ENCODE peak calls at places on chromosomes 11 and 22, in five cellular contexts. M, C, U, S and P are unnamed samples.

GRCh38 chr11:2382927-2383822 is 6.1 kb downstream of the CD81 start:
- DNase-seq in S (no peak), M (no peak), C (no peak), U (peak; percentile 49), P (no peak)

GRCh38 chr11:28470180-28470579 is 362.0 kb downstream of the METTL15 start:
- DNase-seq in S (no peak), M (no peak), U (no peak), C (no peak), P (no peak)

GRCh38 chr22:47173535-47174021 is 411.1 kb downstream of the TBC1D22A start:
- DNase-seq in S (no peak), C (no peak), U (no peak), M (no peak), P (no peak)

GRCh38 chr22:50250555-50251471 is at the start of gene HDAC10:
- DNase-seq in C (peak; percentile 93), M (no peak), S (peak; percentile 76), U (peak; percentile 72), P (no peak)

GRCh38 chr11:12266943-12267342 is 110.4 kb upstream of the PARVA start:
- DNase-seq in C (no peak), U (no peak), S (no peak), M (no peak), P (no peak)

GRCh38 chr11:126146454-126147192 is 64.8 kb downstream of the RPUSD4 start:
- DNase-seq in M (no peak), U (no peak), S (no peak), C (no peak), P (no peak)

GRCh38 chr11:11909727-11910126 is 68.0 kb downstream of the USP47 start:
- DNase-seq in U (peak; percentile 65), S (no peak), C (no peak), M (no peak), P (no peak)

GRCh38 chr11:119996556-119996955 is 141.4 kb downstream of the TRIM29 start:
- DNase-seq in S (no peak), M (no peak), U (no peak), C (no peak), P (no peak)

GRCh38 chr11:78742430-78742829 is 167.8 kb upstream of the NARS2 start:
- DNase-seq in C (no peak), M (no peak), U (peak; percentile 30), S (peak; percentile 86), P (peak; percentile 33)

GRCh38 chr22:37269930-37270678 is 12.2 kb upstream of the CYTH4 start:
- DNase-seq in S (no peak), M (no peak), U (no peak), C (no peak), P (no peak)

GRCh38 chr11:118806400-118806799 is 15.4 kb upstream of the DDX6 start:
- DNase-seq in U (no peak), S (no peak), C (no peak), M (no peak), P (no peak)

GRCh38 chr11:133966924-133967598 is 10.3 kb upstream of the IGSF9B start:
- DNase-seq in U (no peak), M (no peak), S (peak; percentile 27), C (peak; percentile 43), P (no peak)

GRCh38 chr22:40911772-40912171 is 39.4 kb upstream of the RBX1 start:
- DNase-seq in S (no peak), M (no peak), U (no peak), C (no peak), P (no peak)

GRCh38 chr22:19779685-19780268 is 19.2 kb downstream of the TBX1 start:
- DNase-seq in C (no peak), M (no peak), U (no peak), S (no peak), P (no peak)

GRCh38 chr11:61978703-61979661 is 11.5 kb upstream of the FTH1 start:
- DNase-seq in C (no peak), M (no peak), U (peak; percentile 68), S (no peak), P (no peak)

GRCh38 chr11:131254254-131254653 is 116.2 kb upstream of the NTM start:
- DNase-seq in S (no peak), C (no peak), M (no peak), U (no peak), P (no peak)